ENCODE peak calls at places on chromosome 21, in seven cellular contexts. One of them, this sample, is unnamed.

GRCh38 chr21:15943009-15943666 is 213.4 kb downstream of the USP25 start:
- DNase-seq in HFF-Myc: no peak
- DNase-seq in OCI-LY7: no peak
- DNase-seq in cardiac fibroblast: peak; percentile 5
- DNase-seq in pancreas: no peak
- DNase-seq in small intestine: no peak
- DNase-seq in neuronal stem cell: no peak
- DNase-seq in this sample: no peak

GRCh38 chr21:34791776-34792503 is 123.1 kb downstream of the CLIC6 start:
- DNase-seq in HFF-Myc: no peak
- DNase-seq in OCI-LY7: no peak
- DNase-seq in cardiac fibroblast: no peak
- DNase-seq in pancreas: no peak
- DNase-seq in small intestine: no peak
- DNase-seq in neuronal stem cell: no peak
- DNase-seq in this sample: peak; percentile 63

GRCh38 chr21:45390121-45390751 is 14.7 kb upstream of the COL18A1 start:
- DNase-seq in HFF-Myc: no peak
- DNase-seq in OCI-LY7: no peak
- DNase-seq in cardiac fibroblast: no peak
- DNase-seq in pancreas: no peak
- DNase-seq in small intestine: no peak
- DNase-seq in neuronal stem cell: no peak
- DNase-seq in this sample: peak; percentile 68

GRCh38 chr21:45579383-45580180 is 37.3 kb upstream of the SLC19A1 start:
- DNase-seq in HFF-Myc: no peak
- DNase-seq in OCI-LY7: no peak
- DNase-seq in cardiac fibroblast: no peak
- DNase-seq in pancreas: no peak
- DNase-seq in small intestine: no peak
- DNase-seq in neuronal stem cell: no peak
- DNase-seq in this sample: peak; percentile 65

GRCh38 chr21:27756191-27756590 is 789.3 kb upstream of the ADAMTS5 start:
- DNase-seq in HFF-Myc: no peak
- DNase-seq in OCI-LY7: no peak
- DNase-seq in cardiac fibroblast: no peak
- DNase-seq in pancreas: no peak
- DNase-seq in small intestine: no peak
- DNase-seq in neuronal stem cell: no peak
- DNase-seq in this sample: no peak

GRCh38 chr21:15199940-15200339 is 135.1 kb upstream of the NRIP1 start:
- DNase-seq in HFF-Myc: no peak
- DNase-seq in OCI-LY7: no peak
- DNase-seq in cardiac fibroblast: no peak
- DNase-seq in pancreas: no peak
- DNase-seq in small intestine: no peak
- DNase-seq in neuronal stem cell: no peak
- DNase-seq in this sample: no peak

GRCh38 chr21:43269461-43269860 is 100.7 kb downstream of the CRYAA start:
- DNase-seq in HFF-Myc: no peak
- DNase-seq in OCI-LY7: peak; percentile 54
- DNase-seq in cardiac fibroblast: no peak
- DNase-seq in pancreas: no peak
- DNase-seq in small intestine: no peak
- DNase-seq in neuronal stem cell: no peak
- DNase-seq in this sample: peak; percentile 62

GRCh38 chr21:36491191-36491916 is 11.4 kb upstream of the CLDN14 start:
- DNase-seq in HFF-Myc: no peak
- DNase-seq in OCI-LY7: no peak
- DNase-seq in cardiac fibroblast: no peak
- DNase-seq in pancreas: no peak
- DNase-seq in small intestine: no peak
- DNase-seq in neuronal stem cell: peak; percentile 18
- DNase-seq in this sample: no peak

GRCh38 chr21:33293811-33294216 is 27.6 kb downstream of the IL10RB start:
- DNase-seq in HFF-Myc: no peak
- DNase-seq in OCI-LY7: peak; percentile 67
- DNase-seq in cardiac fibroblast: no peak
- DNase-seq in pancreas: no peak
- DNase-seq in small intestine: no peak
- DNase-seq in neuronal stem cell: no peak
- DNase-seq in this sample: no peak

GRCh38 chr21:34790834-34791233 is 122.0 kb downstream of the CLIC6 start:
- DNase-seq in HFF-Myc: no peak
- DNase-seq in OCI-LY7: no peak
- DNase-seq in cardiac fibroblast: no peak
- DNase-seq in pancreas: no peak
- DNase-seq in small intestine: no peak
- DNase-seq in neuronal stem cell: no peak
- DNase-seq in this sample: no peak

GRCh38 chr21:22880573-22880972 is 1882.4 kb downstream of the NCAM2 start:
- DNase-seq in HFF-Myc: no peak
- DNase-seq in OCI-LY7: no peak
- DNase-seq in cardiac fibroblast: no peak
- DNase-seq in pancreas: no peak
- DNase-seq in small intestine: no peak
- DNase-seq in neuronal stem cell: no peak
- DNase-seq in this sample: no peak

GRCh38 chr21:35172231-35172630 is 123.1 kb upstream of the RUNX1 start:
- DNase-seq in HFF-Myc: no peak
- DNase-seq in OCI-LY7: peak; percentile 29
- DNase-seq in cardiac fibroblast: no peak
- DNase-seq in pancreas: no peak
- DNase-seq in small intestine: peak; percentile 20
- DNase-seq in neuronal stem cell: no peak
- DNase-seq in this sample: no peak

GRCh38 chr21:33374874-33375644 is 28.2 kb upstream of the IFNGR2 start:
- DNase-seq in HFF-Myc: no peak
- DNase-seq in OCI-LY7: peak; percentile 53
- DNase-seq in cardiac fibroblast: no peak
- DNase-seq in pancreas: no peak
- DNase-seq in small intestine: peak; percentile 76
- DNase-seq in neuronal stem cell: no peak
- DNase-seq in this sample: no peak

GRCh38 chr21:46095106-46095719 is 2.7 kb upstream of the COL6A2 start:
- DNase-seq in HFF-Myc: no peak
- DNase-seq in OCI-LY7: no peak
- DNase-seq in cardiac fibroblast: no peak
- DNase-seq in pancreas: peak; percentile 7
- DNase-seq in small intestine: no peak
- DNase-seq in neuronal stem cell: no peak
- DNase-seq in this sample: no peak

GRCh38 chr21:35102488-35103407 is 53.6 kb upstream of the RUNX1 start:
- DNase-seq in HFF-Myc: no peak
- DNase-seq in OCI-LY7: peak; percentile 80
- DNase-seq in cardiac fibroblast: no peak
- DNase-seq in pancreas: no peak
- DNase-seq in small intestine: no peak
- DNase-seq in neuronal stem cell: no peak
- DNase-seq in this sample: no peak

GRCh38 chr21:42108941-42109340 is 37.8 kb downstream of the UMODL1 start:
- DNase-seq in HFF-Myc: no peak
- DNase-seq in OCI-LY7: no peak
- DNase-seq in cardiac fibroblast: no peak
- DNase-seq in pancreas: no peak
- DNase-seq in small intestine: no peak
- DNase-seq in neuronal stem cell: no peak
- DNase-seq in this sample: peak; percentile 71

GRCh38 chr21:42109473-42109872 is 38.4 kb downstream of the UMODL1 start:
- DNase-seq in HFF-Myc: no peak
- DNase-seq in OCI-LY7: no peak
- DNase-seq in cardiac fibroblast: no peak
- DNase-seq in pancreas: no peak
- DNase-seq in small intestine: no peak
- DNase-seq in neuronal stem cell: no peak
- DNase-seq in this sample: peak; percentile 67

GRCh38 chr21:42107177-42107880 is 36.2 kb downstream of the UMODL1 start:
- DNase-seq in HFF-Myc: no peak
- DNase-seq in OCI-LY7: no peak
- DNase-seq in cardiac fibroblast: no peak
- DNase-seq in pancreas: no peak
- DNase-seq in small intestine: no peak
- DNase-seq in neuronal stem cell: no peak
- DNase-seq in this sample: peak; percentile 33

GRCh38 chr21:42107881-42108553 is 36.9 kb downstream of the UMODL1 start:
- DNase-seq in HFF-Myc: no peak
- DNase-seq in OCI-LY7: peak; percentile 98
- DNase-seq in cardiac fibroblast: peak; percentile 62
- DNase-seq in pancreas: peak; percentile 82
- DNase-seq in small intestine: peak; percentile 80
- DNase-seq in neuronal stem cell: peak; percentile 20
- DNase-seq in this sample: peak; percentile 89

DNA sequence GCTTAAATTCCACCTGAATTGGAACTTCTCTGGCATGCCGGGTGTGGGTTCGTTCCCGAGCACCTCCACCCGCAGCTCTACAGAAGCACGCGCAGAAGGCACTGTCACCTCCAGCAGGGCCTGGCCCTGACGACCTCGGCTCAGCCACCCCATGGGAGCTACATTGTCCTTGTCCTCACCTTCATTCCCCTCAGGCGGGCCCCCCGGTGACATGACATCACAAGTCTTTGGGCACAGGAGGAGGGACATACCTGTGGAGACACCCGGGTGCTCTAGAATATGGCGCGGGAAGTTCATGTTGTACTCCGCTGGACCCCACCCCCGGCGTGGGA is 37.4 kb downstream of the UMODL1 start:
- DNase-seq in HFF-Myc: no peak
- DNase-seq in OCI-LY7: no peak
- DNase-seq in cardiac fibroblast: no peak
- DNase-seq in pancreas: no peak
- DNase-seq in small intestine: no peak
- DNase-seq in neuronal stem cell: no peak
- DNase-seq in this sample: peak; percentile 64
- H3K4me3 ChIP-seq in HFF-Myc: no peak overlapping the region
- H3K4me3 ChIP-seq in OCI-LY7: peak overlapping the region; percentile 55
- H3K4me3 ChIP-seq in cardiac fibroblast: no peak overlapping the region
- H3K4me3 ChIP-seq in pancreas: no peak overlapping the region
- H3K4me3 ChIP-seq in small intestine: no peak overlapping the region
- H3K4me3 ChIP-seq in neuronal stem cell: no peak overlapping the region
- H3K4me3 ChIP-seq in this sample: no peak overlapping the region

GRCh38 chr21:28769683-28770082 is 223.0 kb downstream of the LTN1 start:
- DNase-seq in HFF-Myc: no peak
- DNase-seq in OCI-LY7: no peak
- DNase-seq in cardiac fibroblast: peak; percentile 48
- DNase-seq in pancreas: no peak
- DNase-seq in small intestine: no peak
- DNase-seq in neuronal stem cell: no peak
- DNase-seq in this sample: no peak

GRCh38 chr21:28770867-28771661 is 221.6 kb downstream of the LTN1 start:
- DNase-seq in HFF-Myc: no peak
- DNase-seq in OCI-LY7: no peak
- DNase-seq in cardiac fibroblast: peak; percentile 69
- DNase-seq in pancreas: no peak
- DNase-seq in small intestine: no peak
- DNase-seq in neuronal stem cell: no peak
- DNase-seq in this sample: no peak

GRCh38 chr21:28773036-28773435 is 219.6 kb downstream of the LTN1 start:
- DNase-seq in HFF-Myc: no peak
- DNase-seq in OCI-LY7: no peak
- DNase-seq in cardiac fibroblast: no peak
- DNase-seq in pancreas: no peak
- DNase-seq in small intestine: no peak
- DNase-seq in neuronal stem cell: no peak
- DNase-seq in this sample: no peak

GRCh38 chr21:28775071-28775470 is 217.6 kb downstream of the LTN1 start:
- DNase-seq in HFF-Myc: no peak
- DNase-seq in OCI-LY7: no peak
- DNase-seq in cardiac fibroblast: no peak
- DNase-seq in pancreas: no peak
- DNase-seq in small intestine: no peak
- DNase-seq in neuronal stem cell: no peak
- DNase-seq in this sample: no peak

GRCh38 chr21:28771790-28772501 is 220.7 kb downstream of the LTN1 start:
- DNase-seq in HFF-Myc: peak; percentile 72
- DNase-seq in OCI-LY7: no peak
- DNase-seq in cardiac fibroblast: peak; percentile 87
- DNase-seq in pancreas: no peak
- DNase-seq in small intestine: no peak
- DNase-seq in neuronal stem cell: no peak
- DNase-seq in this sample: no peak
- H3K4me3 ChIP-seq in HFF-Myc: peak overlapping the region; percentile 1
- H3K4me3 ChIP-seq in OCI-LY7: no peak overlapping the region
- H3K4me3 ChIP-seq in cardiac fibroblast: no peak overlapping the region
- H3K4me3 ChIP-seq in pancreas: no peak overlapping the region
- H3K4me3 ChIP-seq in small intestine: no peak overlapping the region
- H3K4me3 ChIP-seq in neuronal stem cell: no peak overlapping the region
- H3K4me3 ChIP-seq in this sample: peak overlapping the region; percentile 11

DNA sequence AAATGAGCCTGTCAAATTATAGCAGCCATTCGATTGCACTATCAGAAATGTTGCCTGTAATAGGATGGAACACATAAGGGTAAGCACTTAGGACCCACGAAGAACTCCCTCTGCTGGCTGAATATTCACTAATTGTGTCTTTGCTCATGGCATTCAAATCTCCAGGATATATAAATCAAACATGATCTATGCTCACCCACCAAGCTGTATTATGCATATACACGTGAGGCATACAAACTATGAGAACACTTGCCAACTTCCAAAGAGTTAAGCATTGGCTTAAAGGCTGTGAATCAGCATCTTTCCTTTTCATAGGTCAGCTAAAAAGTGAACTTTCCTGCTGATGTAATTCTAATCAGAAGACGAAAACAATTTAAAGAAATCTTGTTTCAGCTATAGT is 34.5 kb downstream of the TMPRSS15 start:
- DNase-seq in HFF-Myc: no peak
- DNase-seq in OCI-LY7: peak; percentile 63
- DNase-seq in cardiac fibroblast: peak; percentile 0
- DNase-seq in pancreas: no peak
- DNase-seq in small intestine: peak; percentile 6
- DNase-seq in neuronal stem cell: peak; percentile 9
- DNase-seq in this sample: no peak
- H3K4me3 ChIP-seq in HFF-Myc: no peak overlapping the region
- H3K4me3 ChIP-seq in OCI-LY7: no peak overlapping the region
- H3K4me3 ChIP-seq in cardiac fibroblast: no peak overlapping the region
- H3K4me3 ChIP-seq in pancreas: no peak overlapping the region
- H3K4me3 ChIP-seq in small intestine: no peak overlapping the region
- H3K4me3 ChIP-seq in neuronal stem cell: no peak overlapping the region
- H3K4me3 ChIP-seq in this sample: no peak overlapping the region

GRCh38 chr21:44285102-44285501 is 574 bp upstream of the AIRE start:
- DNase-seq in HFF-Myc: no peak
- DNase-seq in OCI-LY7: no peak
- DNase-seq in cardiac fibroblast: no peak
- DNase-seq in pancreas: no peak
- DNase-seq in small intestine: no peak
- DNase-seq in neuronal stem cell: no peak
- DNase-seq in this sample: no peak

GRCh38 chr21:44286716-44287632 is 1.3 kb downstream of the AIRE start:
- DNase-seq in HFF-Myc: no peak
- DNase-seq in OCI-LY7: no peak
- DNase-seq in cardiac fibroblast: no peak
- DNase-seq in pancreas: no peak
- DNase-seq in small intestine: no peak
- DNase-seq in neuronal stem cell: no peak
- DNase-seq in this sample: peak; percentile 74

GRCh38 chr21:44286086-44286715 is 525 bp downstream of the AIRE start:
- DNase-seq in HFF-Myc: no peak
- DNase-seq in OCI-LY7: no peak
- DNase-seq in cardiac fibroblast: no peak
- DNase-seq in pancreas: no peak
- DNase-seq in small intestine: no peak
- DNase-seq in neuronal stem cell: no peak
- DNase-seq in this sample: peak; percentile 66

GRCh38 chr21:44283953-44284352 is 1.7 kb upstream of the AIRE start:
- DNase-seq in HFF-Myc: no peak
- DNase-seq in OCI-LY7: no peak
- DNase-seq in cardiac fibroblast: no peak
- DNase-seq in pancreas: no peak
- DNase-seq in small intestine: no peak
- DNase-seq in neuronal stem cell: no peak
- DNase-seq in this sample: peak; percentile 73

GRCh38 chr21:44285547-44285992 is at the start of gene AIRE:
- DNase-seq in HFF-Myc: no peak
- DNase-seq in OCI-LY7: no peak
- DNase-seq in cardiac fibroblast: no peak
- DNase-seq in pancreas: no peak
- DNase-seq in small intestine: no peak
- DNase-seq in neuronal stem cell: no peak
- DNase-seq in this sample: peak; percentile 83
- H3K4me3 ChIP-seq in HFF-Myc: no peak within 1 kb of the TSS
- H3K4me3 ChIP-seq in OCI-LY7: no peak within 1 kb of the TSS
- H3K4me3 ChIP-seq in cardiac fibroblast: peak within 1 kb of the TSS; percentile 11
- H3K4me3 ChIP-seq in pancreas: peak within 1 kb of the TSS; percentile 27
- H3K4me3 ChIP-seq in small intestine: no peak within 1 kb of the TSS
- H3K4me3 ChIP-seq in neuronal stem cell: no peak within 1 kb of the TSS
- H3K4me3 ChIP-seq in this sample: no peak within 1 kb of the TSS